ENCODE peak calls at places on chromosomes 13 and 19, in seven cellular contexts. S is osteoblast, L is mesenchymal stem cell, B is PC-9, P is H9, J is IMR-90, U is GM23338. O is an unnamed sample.
A peak's percentile ranks its signal among the peaks of the same experiment; 100 is the strongest.

GRCh38 chr13:28754698-28755545 is 36.2 kb upstream of the SLC46A3 start:
- DNase-seq in J (peak; percentile 13), L (peak; percentile 47), P (peak; percentile 67), B (no peak), S (no peak), U (peak; percentile 71), O (no peak)

GRCh38 chr19:43934055-43934984 is 762 bp downstream of the ZNF45 start:
- DNase-seq in B (no peak), S (no peak), P (no peak), U (peak; percentile 6), L (peak; percentile 33), J (peak; percentile 10), O (peak; percentile 4)

GRCh38 chr13:40484981-40485380 is 181.5 kb downstream of the FOXO1 start:
- DNase-seq in J (no peak), B (no peak), P (no peak), L (no peak), U (no peak), S (no peak), O (no peak)

GRCh38 chr13:42048323-42048624 is 174 bp upstream of the DGKH start:
- DNase-seq in U (peak; percentile 27), S (peak; percentile 88), B (no peak), L (no peak), J (no peak), P (no peak), O (no peak)

GRCh38 chr13:113162783-113163685 is 4.6 kb downstream of the PROZ start:
- DNase-seq in U (no peak), B (no peak), P (no peak), L (no peak), J (no peak), S (peak; percentile 58), O (no peak)

GRCh38 chr13:49497272-49497671 is 1.5 kb downstream of the PHF11 start:
- DNase-seq in B (no peak), L (no peak), S (peak; percentile 61), J (no peak), P (no peak), U (no peak), O (no peak)

GRCh38 chr19:39401549-39402416 is 4.9 kb upstream of the ZFP36 start:
- DNase-seq in L (peak; percentile 94), S (peak; percentile 90), B (peak; percentile 5), U (no peak), J (peak; percentile 89), P (no peak), O (peak; percentile 13)

GRCh38 chr13:112464720-112465119 is 88.6 kb downstream of the SPACA7 start:
- DNase-seq in P (no peak), U (no peak), S (no peak), L (no peak), B (no peak), J (no peak), O (no peak)

GRCh38 chr19:28224441-28224840 is 988.5 kb downstream of the UQCRFS1 start:
- DNase-seq in P (no peak), L (no peak), B (no peak), J (no peak), S (peak; percentile 30), U (no peak), O (no peak)

GRCh38 chr19:37928527-37929286 is 21.7 kb downstream of the SIPA1L3 start:
- DNase-seq in P (peak; percentile 52), L (no peak), S (no peak), J (no peak), B (no peak), U (peak; percentile 67), O (no peak)

GRCh38 chr13:27825153-27825552 is 32.9 kb downstream of the GSX1 start:
- DNase-seq in U (peak; percentile 45), P (no peak), B (no peak), J (no peak), S (no peak), L (no peak), O (peak; percentile 23)

GRCh38 chr19:38788478-38789243 is at the start of gene LGALS7B:
- DNase-seq in S (peak; percentile 56), P (no peak), J (no peak), L (no peak), U (peak; percentile 7), B (no peak), O (no peak)

GRCh38 chr13:51313619-51314018 is 25.9 kb upstream of the SERPINE3 start:
- DNase-seq in U (no peak), J (no peak), P (no peak), S (no peak), L (no peak), B (no peak), O (no peak)

GRCh38 chr13:38888309-38888708 is 102.3 kb downstream of the STOML3 start:
- DNase-seq in J (peak; percentile 31), U (no peak), S (no peak), L (peak; percentile 32), B (no peak), P (no peak), O (no peak)

DNA sequence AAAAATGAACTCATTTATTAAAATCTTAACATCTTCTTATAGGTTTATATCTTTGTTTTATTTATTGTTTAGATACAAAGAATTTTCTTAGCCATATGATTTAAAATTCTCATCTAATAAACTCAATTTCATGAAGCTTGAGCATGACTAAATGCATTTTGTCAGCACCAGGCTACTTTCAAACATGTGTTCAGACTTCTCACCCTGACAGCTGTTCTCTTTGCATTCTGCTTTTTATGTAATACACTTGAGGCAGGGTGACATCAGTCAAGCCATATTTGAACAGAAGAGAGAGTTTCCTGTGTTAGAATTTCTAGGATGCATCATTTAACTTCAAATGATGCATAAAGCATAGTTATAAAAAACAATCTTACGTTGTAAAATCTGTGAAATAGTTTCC is 1295.1 kb upstream of the PCDH20 start:
- DNase-seq in J (no peak), S (peak; percentile 15), B (no peak), U (no peak), P (no peak), L (no peak), O (no peak)
- H2AFZ ChIP-seq in J (no peak overlapping the region), S (no peak overlapping the region), B (no peak overlapping the region), U (no peak overlapping the region), P (no peak overlapping the region), L (no peak overlapping the region), O (no peak overlapping the region)

DNA sequence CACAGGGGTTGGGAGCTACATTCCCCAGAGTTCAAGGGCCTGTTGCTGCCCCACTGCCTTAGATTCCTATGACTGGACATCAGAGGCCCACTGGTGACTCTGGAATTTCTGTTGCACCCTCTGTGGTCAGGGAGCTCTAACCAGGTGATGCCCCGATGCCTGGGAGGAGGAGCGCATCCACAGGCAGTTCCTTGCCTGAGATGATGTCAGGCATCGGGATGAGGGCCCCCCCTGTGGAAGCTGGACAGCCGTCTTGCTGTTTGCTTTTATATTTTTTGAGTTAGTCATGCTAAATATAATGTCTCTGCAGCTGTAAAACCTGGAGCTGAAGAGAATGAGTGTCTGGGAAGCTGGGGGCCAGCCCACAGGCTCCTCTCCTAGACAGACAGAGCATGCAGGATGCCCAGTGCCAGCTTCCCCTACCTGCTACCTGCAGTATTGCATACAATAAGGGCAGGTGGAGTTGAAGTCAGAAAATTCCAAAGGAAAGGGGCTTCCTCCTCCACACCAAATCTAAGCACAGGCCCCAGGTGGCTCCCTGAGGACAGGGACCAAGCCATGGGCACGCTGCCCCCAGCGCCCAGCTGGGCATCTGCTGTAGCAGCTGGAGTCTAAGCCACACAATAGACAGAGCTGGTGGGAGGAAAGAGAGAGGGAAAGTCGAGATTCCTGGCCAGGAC is 16.2 kb downstream of the COL4A2 start:
- DNase-seq in B (no peak), S (peak; percentile 94), L (peak; percentile 81), P (peak; percentile 40), J (peak; percentile 96), U (peak; percentile 67), O (no peak)
- H3K4me1 ChIP-seq in B (peaks cover 38% of the 10 kb centered on the region), S (peaks cover 75% of the 10 kb centered on the region), L (peaks cover 52% of the 10 kb centered on the region), P (peaks cover 3% of the 10 kb centered on the region), J (peaks cover 47% of the 10 kb centered on the region), U (peaks cover 28% of the 10 kb centered on the region), O (peaks cover 30% of the 10 kb centered on the region)

GRCh38 chr13:80083097-80083429 is 257.9 kb downstream of the SPRY2 start:
- DNase-seq in J (no peak), L (no peak), P (no peak), S (no peak), U (no peak), B (no peak), O (no peak)
- H2AFZ ChIP-seq in J (no peak overlapping the region), L (no peak overlapping the region), P (no peak overlapping the region), S (peak overlapping the region; percentile 65), U (no peak overlapping the region), B (no peak overlapping the region), O (no peak overlapping the region)

GRCh38 chr13:45773236-45773635 is 71.1 kb downstream of the CBY2 start:
- DNase-seq in S (peak; percentile 89), B (no peak), J (peak; percentile 79), L (peak; percentile 80), P (no peak), U (no peak), O (no peak)
- H3K4me1 ChIP-seq in S (peaks cover 10% of the 10 kb centered on the region), B (no peaks in the 10 kb centered on the region), J (peaks cover 9% of the 10 kb centered on the region), L (no peaks in the 10 kb centered on the region), P (peaks cover 31% of the 10 kb centered on the region), U (peaks cover 57% of the 10 kb centered on the region), O (peaks cover 47% of the 10 kb centered on the region)

DNA sequence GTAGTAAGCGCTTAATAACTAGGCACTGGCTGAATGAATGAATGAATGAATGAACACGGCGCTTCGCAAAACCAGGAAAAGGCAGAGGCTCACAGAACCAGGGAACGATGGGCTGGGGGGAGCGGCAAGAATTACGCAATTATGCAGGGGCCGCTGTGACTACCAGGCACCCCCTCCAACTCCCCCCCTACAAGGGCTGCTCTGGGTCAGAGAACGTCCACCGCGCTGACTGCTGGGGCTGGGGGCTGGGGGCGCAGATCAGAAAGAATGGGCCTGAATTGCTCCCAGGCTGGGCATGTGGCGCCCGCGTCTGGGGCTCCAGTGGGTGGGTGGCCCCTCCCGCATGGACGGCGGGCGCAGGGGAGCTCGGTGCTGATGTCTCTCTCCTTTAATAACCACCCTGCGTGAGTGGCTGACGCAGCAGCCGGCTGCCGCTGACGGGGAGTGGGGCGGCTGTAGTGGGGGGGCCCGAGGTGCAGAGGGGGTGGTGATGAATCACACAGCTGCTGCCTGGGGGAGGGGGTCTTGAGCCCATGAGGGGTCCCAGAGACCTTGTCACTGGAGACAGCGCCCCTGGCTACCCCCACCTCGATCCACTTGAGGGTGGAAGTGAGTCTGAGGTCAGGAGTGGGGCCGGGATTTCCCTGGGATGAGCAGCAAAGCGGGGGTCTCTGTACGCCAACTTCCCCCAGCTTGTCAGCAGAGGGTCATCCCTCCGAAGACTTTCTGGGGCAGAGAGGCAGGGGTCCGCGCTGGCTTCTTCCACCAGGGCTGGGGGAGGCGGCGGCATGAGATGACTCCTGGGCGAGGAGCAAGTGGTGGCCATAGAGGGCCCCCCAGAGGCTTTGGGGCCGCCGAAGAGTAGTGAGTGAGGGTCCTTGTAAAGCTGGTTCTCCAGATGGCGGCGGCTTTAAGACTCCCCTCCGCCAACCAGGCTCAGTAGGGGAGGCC is 1.4 kb upstream of the CIRBP start:
- DNase-seq in P (no peak), S (no peak), B (no peak), U (no peak), J (peak; percentile 60), L (peak; percentile 75), O (peak; percentile 58)
- H2AFZ ChIP-seq in P (no peak overlapping the region), S (no peak overlapping the region), B (no peak overlapping the region), U (no peak overlapping the region), J (peak overlapping the region; percentile 90), L (no peak overlapping the region), O (no peak overlapping the region)

GRCh38 chr13:105969761-105970160 is 565.7 kb downstream of the EFNB2 start:
- DNase-seq in J (no peak), U (no peak), L (peak; percentile 32), P (no peak), B (peak; percentile 82), S (no peak), O (no peak)
- H3K4me1 ChIP-seq in J (no peaks in the 10 kb centered on the region), U (peaks cover 14% of the 10 kb centered on the region), L (peaks cover 4% of the 10 kb centered on the region), P (no peaks in the 10 kb centered on the region), B (peaks cover 5% of the 10 kb centered on the region), S (no peaks in the 10 kb centered on the region), O (no peaks in the 10 kb centered on the region)

GRCh38 chr19:7646426-7646700 is 9.5 kb downstream of the STXBP2 start:
- DNase-seq in J (no peak), U (no peak), P (no peak), S (no peak), L (no peak), B (no peak), O (no peak)
- H2AFZ ChIP-seq in J (no peak overlapping the region), U (no peak overlapping the region), P (no peak overlapping the region), S (no peak overlapping the region), L (no peak overlapping the region), B (no peak overlapping the region), O (no peak overlapping the region)

GRCh38 chr19:10881403-10882107 is 10.2 kb downstream of the CARM1 start:
- DNase-seq in L (no peak), B (no peak), S (peak; percentile 48), J (no peak), U (peak; percentile 58), P (peak; percentile 61), O (peak; percentile 69)
- H3K4me1 ChIP-seq in L (peaks cover 33% of the 10 kb centered on the region), B (peaks cover 21% of the 10 kb centered on the region), S (no peaks in the 10 kb centered on the region), J (peaks cover 11% of the 10 kb centered on the region), U (peaks cover 63% of the 10 kb centered on the region), P (peaks cover 16% of the 10 kb centered on the region), O (peaks cover 39% of the 10 kb centered on the region)

O was measured in neural progenitor cell.